ENCODE peak calls at places on chromosome 16, in six cellular contexts. M is lower lobe of right lung, R is fibroblast of lung, C is PC-3, P is ascending aorta, S is cardiac muscle cell. L is an unnamed sample. For H3K4me1 and H3K27me3, the result is how much of the 10 kb centered on the place peaks cover.

GRCh38 chr16:48098472-48098871 is 57.3 kb downstream of the ABCC12 start:
- DNase-seq in M (no peak), R (no peak), C (no peak), P (no peak), S (no peak), L (no peak)

GRCh38 chr16:12158428-12158827 is 181.9 kb downstream of the SNX29 start:
- DNase-seq in M (no peak), R (peak), C (peak), P (no peak), S (no peak), L (peak)

GRCh38 chr16:180101-180920 is at the start of gene HBQ1:
- DNase-seq in M (no peak), R (no peak), C (no peak), P (no peak), S (peak), L (no peak)

GRCh38 chr16:4507588-4508345 is 30.8 kb downstream of the CDIP1 start:
- DNase-seq in M (no peak), R (no peak), C (no peak), P (no peak), S (no peak), L (no peak)

GRCh38 chr16:69534720-69535119 is 31.0 kb upstream of the NFAT5 start:
- DNase-seq in M (no peak), R (no peak), C (no peak), P (no peak), S (no peak), L (no peak)

GRCh38 chr16:88479795-88480760 is 27.0 kb downstream of the ZFPM1 start:
- DNase-seq in M (no peak), R (no peak), C (no peak), P (no peak), S (no peak), L (no peak)

GRCh38 chr16:11743308-11744074 is 834 bp upstream of the TXNDC11 start:
- DNase-seq in M (peak), R (peak), C (peak), P (peak), S (no peak), L (peak)

GRCh38 chr16:74563828-74564263 is 43.1 kb downstream of the GLG1 start:
- DNase-seq in M (peak), R (peak), C (peak), P (no peak), S (no peak), L (no peak)

GRCh38 chr16:52128407-52128806 is 418.5 kb downstream of the TOX3 start:
- DNase-seq in M (no peak), R (no peak), C (no peak), P (no peak), S (no peak), L (no peak)

GRCh38 chr16:27189335-27189972 is 13.9 kb upstream of the KDM8 start:
- DNase-seq in M (peak), R (no peak), C (no peak), P (no peak), S (no peak), L (no peak)

GRCh38 chr16:57798267-57798810 is 4.0 kb downstream of the KIFC3 start:
- DNase-seq in M (peak), R (no peak), C (no peak), P (no peak), S (no peak), L (no peak)

GRCh38 chr16:84663433-84664101 is 15.3 kb downstream of the KLHL36 start:
- DNase-seq in M (no peak), R (no peak), C (no peak), P (no peak), S (no peak), L (no peak)

GRCh38 chr16:89828870-89829629 is 775 bp downstream of the SPIRE2 start:
- DNase-seq in M (no peak), R (no peak), C (no peak), P (no peak), S (no peak), L (no peak)

GRCh38 chr16:20821682-20822081 is 15.4 kb downstream of the REXO5 start:
- DNase-seq in M (no peak), R (no peak), C (no peak), P (no peak), S (no peak), L (no peak)

GRCh38 chr16:4058386-4058785 is 57.9 kb downstream of the ADCY9 start:
- DNase-seq in M (no peak), R (peak), C (peak), P (no peak), S (no peak), L (no peak)

GRCh38 chr16:2008009-2008526 is 1.6 kb downstream of the ZNF598 start:
- DNase-seq in M (no peak), R (peak), C (peak), P (no peak), S (no peak), L (peak)

GRCh38 chr16:23319861-23320615 is 17.9 kb downstream of the SCNN1B start:
- DNase-seq in M (no peak), R (no peak), C (no peak), P (no peak), S (no peak), L (no peak)

GRCh38 chr16:10692470-10692869 is 2.3 kb downstream of the TEKT5 start:
- DNase-seq in M (no peak), R (no peak), C (no peak), P (no peak), S (no peak), L (no peak)

GRCh38 chr16:12341423-12341822 is 364.9 kb downstream of the SNX29 start:
- DNase-seq in M (no peak), R (peak), C (peak), P (no peak), S (no peak), L (no peak)

GRCh38 chr16:8511464-8511863 is 78.8 kb downstream of the TMEM114 start:
- DNase-seq in M (no peak), R (no peak), C (no peak), P (no peak), S (no peak), L (no peak)

GRCh38 chr16:29974291-29975133 is 844 bp downstream of the TAOK2 start:
- DNase-seq in M (peak), R (no peak), C (peak), P (no peak), S (peak), L (no peak)

GRCh38 chr16:68064791-68065365 is 20.3 kb upstream of the NFATC3 start:
- DNase-seq in M (peak), R (peak), C (peak), P (no peak), S (peak), L (peak)

GRCh38 chr16:14110728-14111251 is 39.7 kb downstream of the MRTFB start:
- DNase-seq in M (no peak), R (no peak), C (no peak), P (no peak), S (no peak), L (no peak)

GRCh38 chr16:84234656-84235285 is 5.0 kb downstream of the KCNG4 start:
- DNase-seq in M (no peak), R (peak), C (no peak), P (no peak), S (no peak), L (no peak)

GRCh38 chr16:28901862-28902261 is 23.2 kb downstream of the RABEP2 start:
- DNase-seq in M (no peak), R (no peak), C (no peak), P (no peak), S (no peak), L (no peak)

GRCh38 chr16:51119576-51120288 is 31.3 kb downstream of the SALL1 start:
- DNase-seq in M (no peak), R (no peak), C (no peak), P (no peak), S (no peak), L (no peak)

GRCh38 chr16:2024026-2024425 is 2.7 kb upstream of the NHERF2 start:
- DNase-seq in M (no peak), R (no peak), C (no peak), P (no peak), S (no peak), L (no peak)

GRCh38 chr16:81521141-81521626 is 76.6 kb downstream of the CMIP start:
- DNase-seq in M (peak), R (no peak), C (no peak), P (peak), S (no peak), L (no peak)

GRCh38 chr16:75251280-75252048 is at the start of gene BCAR1:
- DNase-seq in M (peak), R (peak), C (peak), P (peak), S (peak), L (peak)

GRCh38 chr16:72857841-72858594 is 189.9 kb downstream of the ZFHX3 start:
- DNase-seq in M (no peak), R (no peak), C (no peak), P (no peak), S (no peak), L (no peak)

GRCh38 chr16:72859581-72859980 is 188.3 kb downstream of the ZFHX3 start:
- DNase-seq in M (no peak), R (no peak), C (no peak), P (no peak), S (no peak), L (no peak)

GRCh38 chr16:72858611-72859493 is 189.1 kb downstream of the ZFHX3 start:
- DNase-seq in M (no peak), R (peak), C (no peak), P (peak), S (no peak), L (no peak)

GRCh38 chr16:72854537-72854936 is 193.4 kb downstream of the ZFHX3 start:
- DNase-seq in M (no peak), R (no peak), C (no peak), P (no peak), S (no peak), L (no peak)

DNA sequence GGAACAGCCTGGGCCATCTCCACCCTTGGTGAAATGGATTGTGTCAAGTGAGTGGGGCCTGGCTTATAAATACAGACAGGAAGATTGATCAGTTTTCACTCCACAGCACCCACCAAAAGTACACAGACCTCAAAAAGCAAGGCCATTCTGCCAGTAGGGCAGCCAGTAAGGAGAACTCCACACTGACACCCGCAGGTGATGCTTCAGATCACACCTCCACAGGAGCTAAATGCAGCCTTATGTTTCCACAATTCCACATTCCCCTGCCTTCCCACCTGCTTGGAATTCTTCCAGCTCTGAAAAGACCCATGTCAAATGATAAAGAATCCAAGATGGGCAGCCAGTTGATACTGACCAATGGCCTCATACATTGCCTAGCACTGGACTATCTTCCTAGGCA is 191.1 kb downstream of the ZFHX3 start:
- DNase-seq in M (no peak), R (no peak), C (peak), P (no peak), S (no peak), L (no peak)
- TF ChIP-seq CTCF in M (no peak), R (no peak), C (peak), P (peak), S (peak), L (peak)

GRCh38 chr16:78405833-78406232 is 306.4 kb downstream of the WWOX start:
- DNase-seq in M (no peak), R (no peak), C (no peak), P (no peak), S (no peak), L (no peak)
- H3K4me1 ChIP-seq in M (under half), R (under half), C (under half), P (under half), S (under half), L (under half)

GRCh38 chr16:56652600-56652999 is 914 bp downstream of the MT1B start:
- DNase-seq in M (no peak), R (no peak), C (no peak), P (no peak), S (no peak), L (no peak)

GRCh38 chr16:56647641-56648431 is 3.9 kb upstream of the MT1B start:
- DNase-seq in M (no peak), R (no peak), C (no peak), P (no peak), S (no peak), L (no peak)

GRCh38 chr16:56651586-56651985 is at the start of gene MT1B:
- DNase-seq in M (no peak), R (no peak), C (no peak), P (no peak), S (no peak), L (no peak)

GRCh38 chr16:56649271-56649670 is 2.4 kb upstream of the MT1B start:
- DNase-seq in M (no peak), R (no peak), C (no peak), P (no peak), S (no peak), L (no peak)

DNA sequence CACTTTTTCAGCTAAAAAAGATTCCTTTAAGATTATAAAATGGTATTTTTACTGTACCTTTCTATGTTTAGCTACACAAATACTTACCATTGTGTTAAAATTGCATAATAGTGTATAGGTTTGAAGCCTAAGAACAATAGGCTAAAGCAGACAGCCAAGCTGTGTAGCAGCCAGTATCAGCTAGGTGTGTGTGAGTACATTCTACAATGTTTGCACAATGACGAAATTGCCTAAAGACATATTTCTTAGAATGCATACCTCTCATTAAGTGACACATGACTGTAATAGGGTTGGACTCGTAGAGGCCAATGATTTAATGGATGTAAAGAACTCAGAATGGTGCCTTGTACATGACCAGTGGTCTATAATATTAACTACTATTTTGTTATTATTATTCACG is 1.9 kb upstream of the MT1B start:
- DNase-seq in M (no peak), R (no peak), C (peak), P (no peak), S (no peak), L (peak)
- H3K27me3 ChIP-seq in M (under half), R (under half), C (under half), P (under half), S (half or more), L (under half)

GRCh38 chr16:78092755-78093154 is 6.7 kb upstream of the WWOX start:
- DNase-seq in M (no peak), R (no peak), C (no peak), P (no peak), S (no peak), L (no peak)

GRCh38 chr16:78096386-78096785 is 3.1 kb upstream of the WWOX start:
- DNase-seq in M (no peak), R (no peak), C (peak), P (no peak), S (no peak), L (peak)

GRCh38 chr16:78091419-78091818 is 8.0 kb upstream of the WWOX start:
- DNase-seq in M (no peak), R (no peak), C (no peak), P (no peak), S (no peak), L (no peak)

GRCh38 chr16:78094998-78095397 is 4.5 kb upstream of the WWOX start:
- DNase-seq in M (no peak), R (no peak), C (no peak), P (no peak), S (no peak), L (no peak)

DNA sequence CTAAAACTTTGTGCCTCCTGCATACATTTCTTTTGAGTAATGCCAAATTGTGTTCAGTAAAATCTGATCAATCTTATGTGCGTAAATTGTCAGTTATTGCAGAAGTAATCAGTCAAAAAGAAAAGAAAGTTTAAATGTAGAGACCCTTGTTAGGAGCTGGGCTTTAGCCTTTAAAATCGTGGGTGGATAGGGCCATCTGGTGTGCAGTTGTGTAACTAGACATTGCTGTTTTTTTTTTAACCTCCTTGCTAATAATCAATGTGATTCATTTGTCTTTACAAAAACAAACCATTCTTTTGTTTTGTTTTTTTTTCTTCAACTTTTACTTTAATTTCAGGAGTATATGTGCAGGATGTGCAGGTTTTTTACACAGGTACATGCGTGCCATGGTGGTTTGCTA is 5.3 kb upstream of the WWOX start:
- DNase-seq in M (no peak), R (peak), C (no peak), P (no peak), S (no peak), L (no peak)
- TF ChIP-seq CTCF in M (no peak), R (peak), C (peak), P (no peak), S (no peak), L (peak)

L was measured in foreskin keratinocyte.